ENCODE peak calls at places on chromosomes 2 and 18, in ten cellular contexts. A is CD4-positive, alpha-beta T cell; F is hepatocyte; E is endothelial cell of umbilical vein; L is MM.1S; I is brain microvascular endothelial cell; D is AG04450; O is fibroblast of the aortic adventitia; B is testis; V is endothelial cell. G is an unnamed sample.

GRCh38 chr2:8478133-8478793 is 203.6 kb upstream of the ID2 start:
- DNase-seq in A (no peak), F (no peak), E (no peak), L (no peak), I (no peak), D (no peak), O (no peak), B (no peak), V (no peak), G (no peak)

GRCh38 chr18:3177902-3178687 is 41.7 kb downstream of the MYOM1 start:
- DNase-seq in A (no peak), F (no peak), E (no peak), L (peak; percentile 65), I (no peak), D (no peak), O (no peak), B (peak; percentile 57), V (no peak), G (no peak)

GRCh38 chr2:8459474-8459873 is 222.4 kb upstream of the ID2 start:
- DNase-seq in A (no peak), F (no peak), E (no peak), L (no peak), I (no peak), D (no peak), O (no peak), B (no peak), V (no peak), G (no peak)

GRCh38 chr2:214471382-214471781 is 60.5 kb downstream of the VWC2L start:
- DNase-seq in A (no peak), F (no peak), E (no peak), L (no peak), I (no peak), D (no peak), O (no peak), B (no peak), V (no peak), G (no peak)

GRCh38 chr2:230891108-230891507 is 26.4 kb downstream of the ITM2C start:
- DNase-seq in A (no peak), F (no peak), E (no peak), L (peak; percentile 49), I (no peak), D (no peak), O (no peak), B (no peak), V (no peak), G (no peak)

GRCh38 chr2:241015439-241015838 is 17.0 kb downstream of the SNED1 start:
- DNase-seq in A (no peak), F (no peak), E (no peak), L (no peak), I (no peak), D (no peak), O (no peak), B (peak; percentile 14), V (no peak), G (no peak)

GRCh38 chr18:12543697-12544096 is 114.2 kb downstream of the SPIRE1 start:
- DNase-seq in A (no peak), F (no peak), E (no peak), L (no peak), I (no peak), D (no peak), O (peak; percentile 9), B (no peak), V (no peak), G (peak; percentile 21)

GRCh38 chr18:3458952-3459853 is 9.2 kb downstream of the TGIF1 start:
- DNase-seq in A (no peak), F (no peak), E (peak; percentile 65), L (no peak), I (no peak), D (no peak), O (peak; percentile 81), B (no peak), V (no peak), G (peak; percentile 29)

GRCh38 chr2:230793573-230794359 is 71.0 kb upstream of the ITM2C start:
- DNase-seq in A (peak; percentile 54), F (peak; percentile 79), E (peak; percentile 98), L (no peak), I (peak; percentile 99), D (peak; percentile 99), O (peak; percentile 96), B (peak; percentile 51), V (no peak), G (peak; percentile 99)

GRCh38 chr18:7447629-7448028 is 119.5 kb upstream of the PTPRM start:
- DNase-seq in A (no peak), F (no peak), E (no peak), L (no peak), I (peak; percentile 15), D (no peak), O (no peak), B (no peak), V (no peak), G (peak; percentile 1)

DNA sequence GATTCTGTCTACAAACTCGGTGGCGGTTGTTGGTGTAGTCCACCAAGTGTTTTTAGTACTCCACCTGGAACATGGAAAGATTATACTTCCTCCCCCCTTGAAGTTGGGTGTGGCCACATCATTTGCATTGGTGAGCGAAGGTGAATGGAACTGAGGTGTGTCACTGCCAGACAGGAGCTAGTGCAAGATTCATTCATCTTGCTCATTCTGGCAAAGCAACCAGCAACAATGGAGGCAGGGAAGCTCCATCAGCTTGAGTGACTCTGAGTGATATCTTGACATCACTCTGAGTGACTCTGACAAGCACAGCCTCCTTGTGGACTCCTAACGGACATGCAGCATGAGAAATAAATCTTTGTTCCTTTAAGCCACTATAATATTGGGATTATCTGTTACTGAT is 54.7 kb upstream of the SLC1A4 start:
- DNase-seq in A (no peak), F (no peak), E (no peak), L (no peak), I (no peak), D (no peak), O (no peak), B (no peak), V (no peak), G (no peak)
- TF ChIP-seq CTCF in A (no peak), F (no peak), E (no peak), L (no peak), I (no peak), D (no peak), O (no peak), B (no peak), V (no peak), G (no peak)

GRCh38 chr2:69768217-69768616 is 26.3 kb downstream of the ANXA4 start:
- DNase-seq in A (no peak), F (no peak), E (no peak), L (no peak), I (no peak), D (no peak), O (no peak), B (no peak), V (no peak), G (no peak)

GRCh38 chr2:69766014-69766413 is 24.1 kb downstream of the ANXA4 start:
- DNase-seq in A (no peak), F (no peak), E (no peak), L (no peak), I (no peak), D (no peak), O (no peak), B (no peak), V (no peak), G (no peak)

GRCh38 chr2:69768789-69769188 is 26.9 kb downstream of the ANXA4 start:
- DNase-seq in A (no peak), F (no peak), E (no peak), L (no peak), I (no peak), D (no peak), O (no peak), B (no peak), V (no peak), G (no peak)

GRCh38 chr2:69764286-69765058 is 22.5 kb downstream of the ANXA4 start:
- DNase-seq in A (no peak), F (peak; percentile 73), E (no peak), L (no peak), I (no peak), D (no peak), O (no peak), B (no peak), V (no peak), G (no peak)

DNA sequence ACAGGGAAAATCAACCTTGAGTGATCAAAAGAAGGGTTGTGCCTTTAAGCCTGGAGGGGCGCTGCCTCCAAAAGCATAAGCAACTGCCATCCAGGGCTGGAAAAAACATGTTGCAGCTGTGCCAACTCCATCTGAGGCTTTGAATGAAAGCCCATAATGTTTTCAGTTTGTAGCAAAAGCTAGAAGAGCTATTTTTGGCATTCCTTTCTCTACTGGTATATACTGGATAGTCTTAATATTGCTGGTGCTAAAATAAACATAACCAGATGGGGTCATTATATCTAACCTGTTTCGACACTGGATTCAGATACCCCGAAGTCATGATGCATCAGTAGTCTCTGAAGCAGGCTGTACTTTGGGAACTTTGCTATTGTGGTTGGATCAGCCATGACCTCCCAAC is 25.1 kb downstream of the ANXA4 start:
- DNase-seq in A (no peak), F (no peak), E (no peak), L (no peak), I (peak; percentile 25), D (peak; percentile 79), O (peak; percentile 91), B (peak; percentile 74), V (no peak), G (peak; percentile 81)
- TF ChIP-seq CTCF in A (no peak), F (peak; percentile 12), E (no peak), L (no peak), I (peak; percentile 14), D (peak; percentile 46), O (peak; percentile 50), B (no peak), V (no peak), G (peak; percentile 48)

GRCh38 chr2:68607837-68608236 is 35.5 kb upstream of the PROKR1 start:
- DNase-seq in A (no peak), F (no peak), E (no peak), L (no peak), I (no peak), D (no peak), O (no peak), B (no peak), V (no peak), G (no peak)
- TF ChIP-seq CTCF in A (no peak), F (no peak), E (no peak), L (no peak), I (no peak), D (no peak), O (no peak), B (no peak), V (no peak), G (no peak)

GRCh38 chr2:60583604-60584003 is 30.1 kb upstream of the BCL11A start:
- DNase-seq in A (no peak), F (no peak), E (no peak), L (no peak), I (no peak), D (no peak), O (no peak), B (no peak), V (no peak), G (no peak)

GRCh38 chr2:60577884-60578283 is 24.4 kb upstream of the BCL11A start:
- DNase-seq in A (no peak), F (no peak), E (no peak), L (no peak), I (no peak), D (no peak), O (no peak), B (no peak), V (no peak), G (no peak)

GRCh38 chr2:60585276-60585675 is 31.8 kb upstream of the BCL11A start:
- DNase-seq in A (no peak), F (no peak), E (no peak), L (no peak), I (no peak), D (no peak), O (no peak), B (no peak), V (no peak), G (no peak)

GRCh38 chr2:60586081-60586480 is 32.6 kb upstream of the BCL11A start:
- DNase-seq in A (no peak), F (no peak), E (no peak), L (no peak), I (no peak), D (no peak), O (no peak), B (no peak), V (no peak), G (no peak)

GRCh38 chr2:60581461-60582282 is 28.2 kb upstream of the BCL11A start:
- DNase-seq in A (peak; percentile 52), F (peak; percentile 86), E (peak; percentile 49), L (peak; percentile 74), I (peak; percentile 29), D (peak; percentile 4), O (peak; percentile 28), B (peak; percentile 79), V (peak; percentile 89), G (peak; percentile 27)
- TF ChIP-seq CTCF in A (peak; percentile 83), F (peak; percentile 96), E (peak; percentile 92), L (peak; percentile 93), I (peak; percentile 77), D (peak; percentile 86), O (peak; percentile 79), B (peak; percentile 91), V (peak; percentile 98), G (peak; percentile 96)

G was measured in HFFc6.